ENCODE peak calls at places on chromosomes 3 and 15, in seven cellular contexts. One of them, this sample, is unnamed.

GRCh38 chr3:21803604-21804003 is 52.6 kb upstream of the ZNF385D start:
- DNase-seq in K562: no peak
- DNase-seq in GM23338: no peak
- DNase-seq in astrocyte: no peak
- DNase-seq in keratinocyte: no peak
- DNase-seq in fibroblast of lung: no peak
- DNase-seq in endothelial cell of umbilical vein: no peak
- DNase-seq in this sample: no peak

GRCh38 chr3:79329154-79329553 is 438.6 kb downstream of the ROBO1 start:
- DNase-seq in K562: no peak
- DNase-seq in astrocyte: peak; percentile 25
- DNase-seq in keratinocyte: no peak
- DNase-seq in GM23338: no peak
- DNase-seq in endothelial cell of umbilical vein: no peak
- DNase-seq in fibroblast of lung: peak; percentile 38
- DNase-seq in this sample: no peak

GRCh38 chr3:48989126-48989795 is 780 bp upstream of the P4HTM start:
- DNase-seq in GM23338: no peak
- DNase-seq in fibroblast of lung: peak; percentile 17
- DNase-seq in astrocyte: no peak
- DNase-seq in endothelial cell of umbilical vein: no peak
- DNase-seq in keratinocyte: no peak
- DNase-seq in K562: no peak
- DNase-seq in this sample: no peak

GRCh38 chr15:29815000-29815704 is 7.1 kb downstream of the TJP1 start:
- DNase-seq in K562: peak; percentile 81
- DNase-seq in GM23338: no peak
- DNase-seq in astrocyte: peak; percentile 37
- DNase-seq in keratinocyte: no peak
- DNase-seq in fibroblast of lung: peak; percentile 62
- DNase-seq in endothelial cell of umbilical vein: peak; percentile 62
- DNase-seq in this sample: no peak

GRCh38 chr3:10609134-10609533 is 103.7 kb upstream of the ATP2B2 start:
- DNase-seq in keratinocyte: no peak
- DNase-seq in astrocyte: no peak
- DNase-seq in fibroblast of lung: no peak
- DNase-seq in endothelial cell of umbilical vein: no peak
- DNase-seq in GM23338: no peak
- DNase-seq in K562: no peak
- DNase-seq in this sample: no peak

GRCh38 chr3:196227629-196228493 is 11.5 kb downstream of the SLC51A start:
- DNase-seq in astrocyte: peak; percentile 11
- DNase-seq in GM23338: peak; percentile 36
- DNase-seq in fibroblast of lung: peak; percentile 28
- DNase-seq in keratinocyte: no peak
- DNase-seq in endothelial cell of umbilical vein: no peak
- DNase-seq in K562: no peak
- DNase-seq in this sample: no peak

GRCh38 chr3:115697263-115698053 is 74.1 kb downstream of the GAP43 start:
- DNase-seq in K562: no peak
- DNase-seq in endothelial cell of umbilical vein: no peak
- DNase-seq in keratinocyte: no peak
- DNase-seq in astrocyte: peak; percentile 60
- DNase-seq in fibroblast of lung: peak; percentile 68
- DNase-seq in GM23338: no peak
- DNase-seq in this sample: no peak

GRCh38 chr15:65421360-65422215 is 1.2 kb downstream of the IGDCC4 start:
- DNase-seq in keratinocyte: no peak
- DNase-seq in fibroblast of lung: peak; percentile 89
- DNase-seq in astrocyte: peak; percentile 79
- DNase-seq in endothelial cell of umbilical vein: no peak
- DNase-seq in GM23338: peak; percentile 98
- DNase-seq in K562: peak; percentile 79
- DNase-seq in this sample: peak; percentile 99

GRCh38 chr3:149542375-149543312 is 68.1 kb downstream of the TM4SF4 start:
- DNase-seq in endothelial cell of umbilical vein: peak; percentile 83
- DNase-seq in fibroblast of lung: peak; percentile 95
- DNase-seq in K562: no peak
- DNase-seq in keratinocyte: no peak
- DNase-seq in GM23338: no peak
- DNase-seq in astrocyte: peak; percentile 93
- DNase-seq in this sample: no peak

GRCh38 chr3:112873632-112874031 is 27.0 kb upstream of the CD200R1L start:
- DNase-seq in astrocyte: no peak
- DNase-seq in fibroblast of lung: no peak
- DNase-seq in endothelial cell of umbilical vein: no peak
- DNase-seq in keratinocyte: no peak
- DNase-seq in K562: no peak
- DNase-seq in GM23338: no peak
- DNase-seq in this sample: no peak

GRCh38 chr15:31197497-31198414 is 96.2 kb upstream of the TRPM1 start:
- DNase-seq in keratinocyte: no peak
- DNase-seq in fibroblast of lung: peak; percentile 5
- DNase-seq in K562: peak; percentile 59
- DNase-seq in GM23338: peak; percentile 80
- DNase-seq in astrocyte: no peak
- DNase-seq in endothelial cell of umbilical vein: peak; percentile 43
- DNase-seq in this sample: peak; percentile 67

GRCh38 chr15:47820780-47821319 is 103.5 kb downstream of the SEMA6D start:
- DNase-seq in fibroblast of lung: peak; percentile 93
- DNase-seq in astrocyte: peak; percentile 94
- DNase-seq in GM23338: no peak
- DNase-seq in keratinocyte: no peak
- DNase-seq in endothelial cell of umbilical vein: peak; percentile 50
- DNase-seq in K562: no peak
- DNase-seq in this sample: no peak

GRCh38 chr15:39976291-39977274 is 42.7 kb downstream of the EIF2AK4 start:
- DNase-seq in endothelial cell of umbilical vein: peak; percentile 70
- DNase-seq in GM23338: peak; percentile 90
- DNase-seq in keratinocyte: no peak
- DNase-seq in fibroblast of lung: peak; percentile 68
- DNase-seq in astrocyte: peak; percentile 53
- DNase-seq in K562: no peak
- DNase-seq in this sample: peak; percentile 61

GRCh38 chr15:33242669-33243191 is 48.2 kb upstream of the FMN1 start:
- DNase-seq in astrocyte: peak; percentile 27
- DNase-seq in fibroblast of lung: peak; percentile 57
- DNase-seq in GM23338: peak; percentile 75
- DNase-seq in endothelial cell of umbilical vein: peak; percentile 14
- DNase-seq in keratinocyte: no peak
- DNase-seq in K562: no peak
- DNase-seq in this sample: peak; percentile 58

GRCh38 chr3:191328963-191329653 is at the start of gene CCDC50:
- DNase-seq in fibroblast of lung: peak; percentile 80
- DNase-seq in K562: peak; percentile 88
- DNase-seq in keratinocyte: no peak
- DNase-seq in astrocyte: peak; percentile 67
- DNase-seq in GM23338: peak; percentile 90
- DNase-seq in endothelial cell of umbilical vein: peak; percentile 78
- DNase-seq in this sample: peak; percentile 85

GRCh38 chr3:66557166-66557565 is 56.3 kb upstream of the LRIG1 start:
- DNase-seq in GM23338: no peak
- DNase-seq in K562: no peak
- DNase-seq in endothelial cell of umbilical vein: no peak
- DNase-seq in astrocyte: no peak
- DNase-seq in keratinocyte: no peak
- DNase-seq in fibroblast of lung: no peak
- DNase-seq in this sample: no peak

GRCh38 chr15:27057904-27058645 is 87.1 kb downstream of the GABRG3 start:
- DNase-seq in K562: peak; percentile 23
- DNase-seq in endothelial cell of umbilical vein: no peak
- DNase-seq in GM23338: peak; percentile 8
- DNase-seq in keratinocyte: no peak
- DNase-seq in astrocyte: peak; percentile 75
- DNase-seq in fibroblast of lung: peak; percentile 79
- DNase-seq in this sample: no peak

GRCh38 chr15:60152386-60152785 is 148.3 kb downstream of the FOXB1 start:
- DNase-seq in keratinocyte: no peak
- DNase-seq in fibroblast of lung: no peak
- DNase-seq in GM23338: no peak
- DNase-seq in endothelial cell of umbilical vein: no peak
- DNase-seq in K562: no peak
- DNase-seq in astrocyte: no peak
- DNase-seq in this sample: no peak

GRCh38 chr3:13890377-13891016 is 10.6 kb upstream of the WNT7A start:
- DNase-seq in endothelial cell of umbilical vein: no peak
- DNase-seq in astrocyte: no peak
- DNase-seq in GM23338: no peak
- DNase-seq in K562: peak; percentile 66
- DNase-seq in keratinocyte: peak; percentile 85
- DNase-seq in fibroblast of lung: no peak
- DNase-seq in this sample: no peak

GRCh38 chr3:68057637-68058320 is 403.4 kb upstream of the SUCLG2 start:
- DNase-seq in fibroblast of lung: no peak
- DNase-seq in GM23338: no peak
- DNase-seq in endothelial cell of umbilical vein: no peak
- DNase-seq in K562: no peak
- DNase-seq in keratinocyte: no peak
- DNase-seq in astrocyte: no peak
- DNase-seq in this sample: no peak

GRCh38 chr3:37872413-37873160 is 10.9 kb downstream of the CTDSPL start:
- DNase-seq in K562: no peak
- DNase-seq in endothelial cell of umbilical vein: no peak
- DNase-seq in fibroblast of lung: no peak
- DNase-seq in astrocyte: no peak
- DNase-seq in GM23338: peak; percentile 13
- DNase-seq in keratinocyte: no peak
- DNase-seq in this sample: no peak

GRCh38 chr3:63762180-63762579 is 56.9 kb upstream of the C3orf49 start:
- DNase-seq in endothelial cell of umbilical vein: no peak
- DNase-seq in keratinocyte: no peak
- DNase-seq in K562: no peak
- DNase-seq in astrocyte: peak; percentile 27
- DNase-seq in fibroblast of lung: peak; percentile 47
- DNase-seq in GM23338: no peak
- DNase-seq in this sample: no peak

GRCh38 chr3:70358978-70359580 is 46.6 kb upstream of the MDFIC2 start:
- DNase-seq in endothelial cell of umbilical vein: peak; percentile 72
- DNase-seq in GM23338: peak; percentile 50
- DNase-seq in fibroblast of lung: peak; percentile 20
- DNase-seq in K562: peak; percentile 10
- DNase-seq in keratinocyte: no peak
- DNase-seq in astrocyte: peak; percentile 12
- DNase-seq in this sample: peak; percentile 35

GRCh38 chr3:188899887-188900286 is 271.9 kb upstream of the TPRG1 start:
- DNase-seq in fibroblast of lung: peak; percentile 43
- DNase-seq in GM23338: no peak
- DNase-seq in astrocyte: no peak
- DNase-seq in K562: no peak
- DNase-seq in keratinocyte: no peak
- DNase-seq in endothelial cell of umbilical vein: no peak
- DNase-seq in this sample: no peak

GRCh38 chr3:144045766-144046165 is 74.1 kb downstream of the DIPK2A start:
- DNase-seq in GM23338: no peak
- DNase-seq in K562: no peak
- DNase-seq in endothelial cell of umbilical vein: no peak
- DNase-seq in astrocyte: no peak
- DNase-seq in fibroblast of lung: no peak
- DNase-seq in keratinocyte: no peak
- DNase-seq in this sample: no peak

GRCh38 chr3:56862352-56863062 is 60.8 kb upstream of the ARHGEF3 start:
- DNase-seq in fibroblast of lung: peak; percentile 96
- DNase-seq in K562: no peak
- DNase-seq in keratinocyte: no peak
- DNase-seq in GM23338: no peak
- DNase-seq in astrocyte: peak; percentile 95
- DNase-seq in endothelial cell of umbilical vein: peak; percentile 76
- DNase-seq in this sample: no peak

GRCh38 chr3:182241777-182242556 is 530.2 kb downstream of the SOX2 start:
- DNase-seq in GM23338: no peak
- DNase-seq in endothelial cell of umbilical vein: peak; percentile 3
- DNase-seq in K562: peak; percentile 8
- DNase-seq in keratinocyte: no peak
- DNase-seq in astrocyte: peak; percentile 97
- DNase-seq in fibroblast of lung: peak; percentile 97
- DNase-seq in this sample: peak; percentile 58
- H3K4me3 ChIP-seq in GM23338: no peak overlapping the region
- H3K4me3 ChIP-seq in endothelial cell of umbilical vein: no peak overlapping the region
- H3K4me3 ChIP-seq in K562: no peak overlapping the region
- H3K4me3 ChIP-seq in keratinocyte: no peak overlapping the region
- H3K4me3 ChIP-seq in astrocyte: peak overlapping the region; percentile 18
- H3K4me3 ChIP-seq in fibroblast of lung: no peak overlapping the region
- H3K4me3 ChIP-seq in this sample: no peak overlapping the region

GRCh38 chr3:123385072-123385471 is 63.8 kb downstream of the ADCY5 start:
- DNase-seq in keratinocyte: no peak
- DNase-seq in astrocyte: no peak
- DNase-seq in GM23338: no peak
- DNase-seq in fibroblast of lung: peak; percentile 29
- DNase-seq in endothelial cell of umbilical vein: no peak
- DNase-seq in K562: no peak
- DNase-seq in this sample: no peak
- TF ChIP-seq CTCF in keratinocyte: no peak
- TF ChIP-seq CTCF in astrocyte: no peak
- TF ChIP-seq CTCF in GM23338: no peak
- TF ChIP-seq CTCF in fibroblast of lung: no peak
- TF ChIP-seq CTCF in endothelial cell of umbilical vein: no peak
- TF ChIP-seq CTCF in K562: no peak
- TF ChIP-seq CTCF in this sample: no peak

GRCh38 chr3:25648107-25648535 is 16.6 kb downstream of the TOP2B start:
- DNase-seq in GM23338: peak; percentile 96
- DNase-seq in astrocyte: peak; percentile 46
- DNase-seq in endothelial cell of umbilical vein: peak; percentile 86
- DNase-seq in keratinocyte: peak; percentile 52
- DNase-seq in fibroblast of lung: peak; percentile 63
- DNase-seq in K562: peak; percentile 87
- DNase-seq in this sample: peak; percentile 88
- H4K20me1 ChIP-seq in GM23338: peaks cover 8% of the 10 kb centered on the region
- H4K20me1 ChIP-seq in astrocyte: peaks cover 80% of the 10 kb centered on the region
- H4K20me1 ChIP-seq in endothelial cell of umbilical vein: peaks cover 15% of the 10 kb centered on the region
- H4K20me1 ChIP-seq in keratinocyte: peaks cover 19% of the 10 kb centered on the region
- H4K20me1 ChIP-seq in fibroblast of lung: peaks cover 2% of the 10 kb centered on the region
- H4K20me1 ChIP-seq in K562: peaks cover 11% of the 10 kb centered on the region
- H4K20me1 ChIP-seq in this sample: peaks cover 33% of the 10 kb centered on the region

GRCh38 chr3:16302082-16302631 is 37.1 kb downstream of the OXNAD1 start:
- DNase-seq in endothelial cell of umbilical vein: no peak
- DNase-seq in astrocyte: no peak
- DNase-seq in GM23338: peak; percentile 54
- DNase-seq in keratinocyte: no peak
- DNase-seq in fibroblast of lung: no peak
- DNase-seq in K562: no peak
- DNase-seq in this sample: peak; percentile 62

GRCh38 chr3:16304065-16305010 is 39.3 kb downstream of the OXNAD1 start:
- DNase-seq in endothelial cell of umbilical vein: no peak
- DNase-seq in keratinocyte: no peak
- DNase-seq in astrocyte: no peak
- DNase-seq in K562: peak; percentile 95
- DNase-seq in GM23338: no peak
- DNase-seq in fibroblast of lung: no peak
- DNase-seq in this sample: no peak

GRCh38 chr3:16307832-16308531 is 43.0 kb downstream of the OXNAD1 start:
- DNase-seq in astrocyte: no peak
- DNase-seq in fibroblast of lung: peak; percentile 28
- DNase-seq in GM23338: no peak
- DNase-seq in keratinocyte: no peak
- DNase-seq in K562: no peak
- DNase-seq in endothelial cell of umbilical vein: no peak
- DNase-seq in this sample: no peak

GRCh38 chr3:16303037-16303436 is 38.0 kb downstream of the OXNAD1 start:
- DNase-seq in K562: no peak
- DNase-seq in GM23338: no peak
- DNase-seq in endothelial cell of umbilical vein: no peak
- DNase-seq in astrocyte: peak; percentile 26
- DNase-seq in keratinocyte: no peak
- DNase-seq in fibroblast of lung: peak; percentile 34
- DNase-seq in this sample: no peak

GRCh38 chr3:16305121-16305541 is 40.1 kb downstream of the OXNAD1 start:
- DNase-seq in K562: peak; percentile 51
- DNase-seq in GM23338: no peak
- DNase-seq in fibroblast of lung: no peak
- DNase-seq in keratinocyte: no peak
- DNase-seq in endothelial cell of umbilical vein: no peak
- DNase-seq in astrocyte: no peak
- DNase-seq in this sample: no peak
- H3K4me3 ChIP-seq in K562: no peak overlapping the region
- H3K4me3 ChIP-seq in GM23338: no peak overlapping the region
- H3K4me3 ChIP-seq in fibroblast of lung: no peak overlapping the region
- H3K4me3 ChIP-seq in keratinocyte: no peak overlapping the region
- H3K4me3 ChIP-seq in endothelial cell of umbilical vein: no peak overlapping the region
- H3K4me3 ChIP-seq in astrocyte: no peak overlapping the region
- H3K4me3 ChIP-seq in this sample: no peak overlapping the region